ENCODE peak calls at places on chromosomes 6 and 20, in six cellular contexts. One of them, this sample, is unnamed.

GRCh38 chr6:99611148-99611547 is 4.5 kb downstream of the PRDM13 start:
- DNase-seq in endothelial cell: no peak
- DNase-seq in omental fat pad: no peak
- DNase-seq in progenitor cell of endocrine pancreas: no peak
- DNase-seq in cardiac fibroblast: no peak
- DNase-seq in AG09309: no peak
- DNase-seq in this sample: no peak

GRCh38 chr6:34970487-34970886 is 81.4 kb downstream of the ANKS1A start:
- DNase-seq in endothelial cell: no peak
- DNase-seq in omental fat pad: no peak
- DNase-seq in progenitor cell of endocrine pancreas: no peak
- DNase-seq in cardiac fibroblast: no peak
- DNase-seq in AG09309: no peak
- DNase-seq in this sample: no peak

GRCh38 chr6:16440656-16441212 is 202.3 kb downstream of the GMPR start:
- DNase-seq in endothelial cell: no peak
- DNase-seq in omental fat pad: no peak
- DNase-seq in progenitor cell of endocrine pancreas: no peak
- DNase-seq in cardiac fibroblast: no peak
- DNase-seq in AG09309: no peak
- DNase-seq in this sample: no peak

GRCh38 chr6:131909408-131910218 is 41.6 kb downstream of the CCN2 start:
- DNase-seq in endothelial cell: peak
- DNase-seq in omental fat pad: peak
- DNase-seq in progenitor cell of endocrine pancreas: peak
- DNase-seq in cardiac fibroblast: peak
- DNase-seq in AG09309: no peak
- DNase-seq in this sample: peak

GRCh38 chr6:62904687-62905086 is 306.6 kb upstream of the FKBP1C start:
- DNase-seq in endothelial cell: no peak
- DNase-seq in omental fat pad: no peak
- DNase-seq in progenitor cell of endocrine pancreas: no peak
- DNase-seq in cardiac fibroblast: no peak
- DNase-seq in AG09309: no peak
- DNase-seq in this sample: no peak

GRCh38 chr20:57620274-57620990 is at the start of gene ZBP1:
- DNase-seq in endothelial cell: no peak
- DNase-seq in omental fat pad: no peak
- DNase-seq in progenitor cell of endocrine pancreas: no peak
- DNase-seq in cardiac fibroblast: no peak
- DNase-seq in AG09309: no peak
- DNase-seq in this sample: no peak

GRCh38 chr6:20306491-20306890 is 94.2 kb upstream of the MBOAT1 start:
- DNase-seq in endothelial cell: no peak
- DNase-seq in omental fat pad: no peak
- DNase-seq in progenitor cell of endocrine pancreas: no peak
- DNase-seq in cardiac fibroblast: no peak
- DNase-seq in AG09309: no peak
- DNase-seq in this sample: no peak

GRCh38 chr6:163324928-163325784 is 89.4 kb upstream of the QKI start:
- DNase-seq in endothelial cell: no peak
- DNase-seq in omental fat pad: no peak
- DNase-seq in progenitor cell of endocrine pancreas: no peak
- DNase-seq in cardiac fibroblast: no peak
- DNase-seq in AG09309: no peak
- DNase-seq in this sample: peak

GRCh38 chr6:25835442-25836283 is 3.8 kb upstream of the SLC17A1 start:
- DNase-seq in endothelial cell: no peak
- DNase-seq in omental fat pad: no peak
- DNase-seq in progenitor cell of endocrine pancreas: no peak
- DNase-seq in cardiac fibroblast: peak
- DNase-seq in AG09309: no peak
- DNase-seq in this sample: no peak

GRCh38 chr6:142300758-142301251 is 1.0 kb upstream of the ADGRG6 start:
- DNase-seq in endothelial cell: no peak
- DNase-seq in omental fat pad: peak
- DNase-seq in progenitor cell of endocrine pancreas: no peak
- DNase-seq in cardiac fibroblast: peak
- DNase-seq in AG09309: no peak
- DNase-seq in this sample: peak

GRCh38 chr6:23081701-23082100 is 512.3 kb downstream of the HDGFL1 start:
- DNase-seq in endothelial cell: no peak
- DNase-seq in omental fat pad: no peak
- DNase-seq in progenitor cell of endocrine pancreas: no peak
- DNase-seq in cardiac fibroblast: peak
- DNase-seq in AG09309: no peak
- DNase-seq in this sample: peak

GRCh38 chr6:158649289-158650143 is at the start of gene SYTL3:
- DNase-seq in endothelial cell: no peak
- DNase-seq in omental fat pad: no peak
- DNase-seq in progenitor cell of endocrine pancreas: no peak
- DNase-seq in cardiac fibroblast: peak
- DNase-seq in AG09309: no peak
- DNase-seq in this sample: peak

GRCh38 chr20:62908971-62909791 is 17.1 kb downstream of the DIDO1 start:
- DNase-seq in endothelial cell: no peak
- DNase-seq in omental fat pad: no peak
- DNase-seq in progenitor cell of endocrine pancreas: no peak
- DNase-seq in cardiac fibroblast: no peak
- DNase-seq in AG09309: no peak
- DNase-seq in this sample: no peak

GRCh38 chr6:39188577-39188976 is 40.7 kb downstream of the KCNK5 start:
- DNase-seq in endothelial cell: no peak
- DNase-seq in omental fat pad: no peak
- DNase-seq in progenitor cell of endocrine pancreas: no peak
- DNase-seq in cardiac fibroblast: no peak
- DNase-seq in AG09309: no peak
- DNase-seq in this sample: no peak

GRCh38 chr6:36548401-36548743 is 1.1 kb upstream of the STK38 start:
- DNase-seq in endothelial cell: no peak
- DNase-seq in omental fat pad: no peak
- DNase-seq in progenitor cell of endocrine pancreas: no peak
- DNase-seq in cardiac fibroblast: no peak
- DNase-seq in AG09309: no peak
- DNase-seq in this sample: no peak

GRCh38 chr20:62642666-62643520 is 590 bp downstream of the SLCO4A1 start:
- DNase-seq in endothelial cell: no peak
- DNase-seq in omental fat pad: no peak
- DNase-seq in progenitor cell of endocrine pancreas: peak
- DNase-seq in cardiac fibroblast: peak
- DNase-seq in AG09309: no peak
- DNase-seq in this sample: peak

GRCh38 chr6:127761084-127761483 is 139.8 kb downstream of the THEMIS start:
- DNase-seq in endothelial cell: no peak
- DNase-seq in omental fat pad: no peak
- DNase-seq in progenitor cell of endocrine pancreas: no peak
- DNase-seq in cardiac fibroblast: no peak
- DNase-seq in AG09309: no peak
- DNase-seq in this sample: no peak

GRCh38 chr6:75098709-75099108 is 107.1 kb downstream of the COL12A1 start:
- DNase-seq in endothelial cell: no peak
- DNase-seq in omental fat pad: no peak
- DNase-seq in progenitor cell of endocrine pancreas: no peak
- DNase-seq in cardiac fibroblast: peak
- DNase-seq in AG09309: peak
- DNase-seq in this sample: peak

GRCh38 chr20:19682249-19682648 is 75.8 kb upstream of the RIN2 start:
- DNase-seq in endothelial cell: no peak
- DNase-seq in omental fat pad: no peak
- DNase-seq in progenitor cell of endocrine pancreas: no peak
- DNase-seq in cardiac fibroblast: no peak
- DNase-seq in AG09309: no peak
- DNase-seq in this sample: no peak

DNA sequence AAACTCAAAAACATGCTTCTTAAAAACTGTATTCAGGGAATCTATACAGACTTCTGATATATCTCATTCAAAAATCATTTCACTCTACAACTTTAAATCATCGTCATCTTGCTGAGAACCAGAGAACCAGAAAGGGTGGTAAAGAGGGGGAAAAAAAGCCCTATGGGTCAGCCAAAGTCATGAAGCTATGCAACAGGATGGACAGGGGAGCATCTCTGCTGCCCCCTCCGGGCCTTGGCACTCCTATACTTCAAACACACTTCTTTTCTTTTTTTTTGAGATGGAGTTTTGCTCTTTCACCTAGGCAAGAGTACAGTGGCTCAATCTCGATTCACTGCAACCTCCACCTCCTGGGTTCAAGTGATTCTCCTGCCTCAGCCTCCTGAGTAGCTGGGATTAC is 73.5 kb upstream of the NFATC2 start:
- DNase-seq in endothelial cell: no peak
- DNase-seq in omental fat pad: no peak
- DNase-seq in progenitor cell of endocrine pancreas: no peak
- DNase-seq in cardiac fibroblast: no peak
- DNase-seq in AG09309: no peak
- DNase-seq in this sample: no peak
- TF ChIP-seq CTCF in endothelial cell: no peak
- TF ChIP-seq CTCF in omental fat pad: no peak
- TF ChIP-seq CTCF in progenitor cell of endocrine pancreas: peak
- TF ChIP-seq CTCF in cardiac fibroblast: peak
- TF ChIP-seq CTCF in AG09309: peak
- TF ChIP-seq CTCF in this sample: peak

DNA sequence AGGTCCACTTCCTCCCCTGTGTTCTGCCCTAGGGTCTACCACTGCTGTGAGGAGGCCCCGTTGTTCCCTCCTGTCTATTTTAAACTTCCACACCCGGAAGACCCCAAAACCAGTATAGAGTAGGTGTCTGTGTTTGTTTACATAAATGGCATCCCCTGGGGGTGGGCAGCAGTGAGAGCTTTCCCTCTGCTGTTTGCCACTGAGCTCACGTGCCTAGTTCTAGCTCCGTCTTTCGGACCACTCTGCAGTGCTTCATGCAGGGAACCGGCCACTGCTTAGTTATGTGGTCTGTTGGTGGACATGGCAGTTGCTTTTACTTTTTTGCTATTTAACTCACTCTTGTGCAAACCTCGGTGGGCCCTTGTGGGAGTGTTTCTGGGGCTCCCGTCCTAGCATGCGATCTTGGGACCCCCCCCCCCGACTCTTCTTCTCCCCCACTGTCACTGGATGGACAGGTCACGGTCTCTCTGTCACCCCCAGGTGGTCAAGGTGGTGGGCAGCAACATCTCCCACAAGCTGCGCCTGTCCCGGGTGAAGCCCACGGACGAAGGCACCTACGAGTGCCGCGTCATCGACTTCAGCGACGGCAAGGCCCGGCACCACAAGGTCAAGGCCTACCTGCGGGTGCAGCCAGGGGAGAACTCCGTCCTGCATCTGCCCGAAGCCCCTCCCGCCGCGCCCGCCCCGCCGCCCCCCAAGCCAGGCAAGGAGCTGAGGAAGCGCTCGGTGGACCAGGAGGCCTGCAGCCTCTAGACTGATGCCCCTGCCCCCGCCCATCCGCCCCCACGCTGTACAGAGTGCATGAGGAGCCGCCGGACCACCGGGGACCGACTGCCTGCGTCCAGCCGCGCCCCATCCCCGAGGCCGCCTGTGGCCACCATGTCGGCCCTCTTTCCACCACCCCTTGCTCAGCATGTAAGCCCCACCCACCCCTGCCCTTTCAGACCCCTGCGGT is 40.9 kb downstream of the VSTM2L start:
- DNase-seq in endothelial cell: no peak
- DNase-seq in omental fat pad: no peak
- DNase-seq in progenitor cell of endocrine pancreas: no peak
- DNase-seq in cardiac fibroblast: no peak
- DNase-seq in AG09309: no peak
- DNase-seq in this sample: no peak
- TF ChIP-seq CTCF in endothelial cell: no peak
- TF ChIP-seq CTCF in omental fat pad: no peak
- TF ChIP-seq CTCF in progenitor cell of endocrine pancreas: peak
- TF ChIP-seq CTCF in cardiac fibroblast: no peak
- TF ChIP-seq CTCF in AG09309: no peak
- TF ChIP-seq CTCF in this sample: peak

GRCh38 chr6:68978411-68978810 is 343.3 kb downstream of the ADGRB3 start:
- DNase-seq in endothelial cell: no peak
- DNase-seq in omental fat pad: no peak
- DNase-seq in progenitor cell of endocrine pancreas: no peak
- DNase-seq in cardiac fibroblast: peak
- DNase-seq in AG09309: no peak
- DNase-seq in this sample: no peak

GRCh38 chr6:68975064-68975463 is 340.0 kb downstream of the ADGRB3 start:
- DNase-seq in endothelial cell: no peak
- DNase-seq in omental fat pad: no peak
- DNase-seq in progenitor cell of endocrine pancreas: no peak
- DNase-seq in cardiac fibroblast: peak
- DNase-seq in AG09309: no peak
- DNase-seq in this sample: peak

DNA sequence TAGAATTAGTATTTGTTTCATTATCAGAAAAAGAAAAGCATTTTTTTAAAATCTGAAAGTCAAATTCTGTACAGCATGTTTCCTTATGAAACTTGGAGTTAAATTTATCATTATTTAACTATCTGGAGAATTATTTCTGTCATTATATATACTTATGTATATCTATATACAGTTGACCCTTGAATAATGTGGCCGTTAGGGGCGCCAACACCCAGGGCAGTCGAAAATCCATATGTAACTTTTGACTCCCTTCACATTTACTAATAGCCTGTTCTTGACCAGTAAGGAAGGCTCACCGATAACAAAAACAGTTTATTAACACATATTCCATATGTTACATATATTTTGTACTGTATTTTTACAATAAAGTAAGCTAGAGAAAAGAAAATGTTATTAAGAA is 341.2 kb downstream of the ADGRB3 start:
- DNase-seq in endothelial cell: no peak
- DNase-seq in omental fat pad: no peak
- DNase-seq in progenitor cell of endocrine pancreas: no peak
- DNase-seq in cardiac fibroblast: no peak
- DNase-seq in AG09309: no peak
- DNase-seq in this sample: no peak
- TF ChIP-seq CTCF in endothelial cell: no peak
- TF ChIP-seq CTCF in omental fat pad: no peak
- TF ChIP-seq CTCF in progenitor cell of endocrine pancreas: peak
- TF ChIP-seq CTCF in cardiac fibroblast: no peak
- TF ChIP-seq CTCF in AG09309: no peak
- TF ChIP-seq CTCF in this sample: peak

DNA sequence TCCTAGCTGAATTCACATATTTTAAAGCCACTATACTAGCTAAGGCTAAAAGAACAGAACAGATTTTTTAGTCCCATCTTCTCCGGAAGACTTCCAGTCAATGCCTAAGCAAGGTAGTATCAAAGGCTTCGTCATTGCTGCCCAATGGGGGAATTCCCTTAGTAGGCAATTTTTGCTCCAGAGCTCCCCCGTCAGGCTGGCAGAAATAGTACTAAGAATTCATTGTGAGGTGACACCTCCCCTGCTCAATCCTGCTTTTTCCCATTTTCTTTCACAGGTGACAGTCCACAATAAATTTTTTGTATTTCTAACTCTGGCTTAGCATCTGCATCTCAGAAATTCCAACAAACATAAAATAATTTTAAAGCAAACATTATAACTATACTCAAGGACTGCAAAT is 52.8 kb upstream of the SRSF6 start:
- DNase-seq in endothelial cell: no peak
- DNase-seq in omental fat pad: no peak
- DNase-seq in progenitor cell of endocrine pancreas: no peak
- DNase-seq in cardiac fibroblast: peak
- DNase-seq in AG09309: no peak
- DNase-seq in this sample: no peak
- TF ChIP-seq CTCF in endothelial cell: peak
- TF ChIP-seq CTCF in omental fat pad: no peak
- TF ChIP-seq CTCF in progenitor cell of endocrine pancreas: peak
- TF ChIP-seq CTCF in cardiac fibroblast: peak
- TF ChIP-seq CTCF in AG09309: peak
- TF ChIP-seq CTCF in this sample: peak

This sample was measured in choroid plexus epithelial cell.